ENCODE peak calls at places on chromosomes 16 and 17, in four cellular contexts. One of them, this sample, is unnamed.

GRCh38 chr16:852451-853185 is 52.1 kb upstream of the GNG13 start:
- DNase-seq in IMR-90: no peak
- DNase-seq in activated CD8-positive, alpha-beta T cell treated with anti-CD3 and anti-CD28 coated beads for 36 hours: no peak
- DNase-seq in Calu3: no peak
- DNase-seq in this sample: no peak

GRCh38 chr16:49859139-49859947 is 3.4 kb upstream of the ZNF423 start:
- DNase-seq in activated CD8-positive, alpha-beta T cell treated with anti-CD3 and anti-CD28 coated beads for 36 hours: peak; percentile 22
- DNase-seq in Calu3: no peak
- DNase-seq in IMR-90: no peak
- DNase-seq in this sample: no peak

GRCh38 chr16:14325921-14326401 is 254.8 kb downstream of the MRTFB start:
- DNase-seq in Calu3: no peak
- DNase-seq in IMR-90: no peak
- DNase-seq in activated CD8-positive, alpha-beta T cell treated with anti-CD3 and anti-CD28 coated beads for 36 hours: no peak
- DNase-seq in this sample: no peak

GRCh38 chr17:76232342-76232741 is 8.0 kb downstream of the RNF157 start:
- DNase-seq in activated CD8-positive, alpha-beta T cell treated with anti-CD3 and anti-CD28 coated beads for 36 hours: no peak
- DNase-seq in IMR-90: peak; percentile 98
- DNase-seq in Calu3: no peak
- DNase-seq in this sample: peak; percentile 75

GRCh38 chr17:71237903-71238538 is 882.8 kb upstream of the SOX9 start:
- DNase-seq in Calu3: no peak
- DNase-seq in IMR-90: peak; percentile 53
- DNase-seq in activated CD8-positive, alpha-beta T cell treated with anti-CD3 and anti-CD28 coated beads for 36 hours: no peak
- DNase-seq in this sample: peak; percentile 67

GRCh38 chr16:86931410-86931941 is 353.1 kb downstream of the FOXL1 start:
- DNase-seq in activated CD8-positive, alpha-beta T cell treated with anti-CD3 and anti-CD28 coated beads for 36 hours: no peak
- DNase-seq in Calu3: no peak
- DNase-seq in IMR-90: peak; percentile 89
- DNase-seq in this sample: peak; percentile 54

GRCh38 chr16:75506567-75506966 is 11.3 kb upstream of the CHST6 start:
- DNase-seq in Calu3: peak; percentile 62
- DNase-seq in IMR-90: peak; percentile 59
- DNase-seq in activated CD8-positive, alpha-beta T cell treated with anti-CD3 and anti-CD28 coated beads for 36 hours: no peak
- DNase-seq in this sample: peak; percentile 96

GRCh38 chr16:23650674-23651073 is 9.4 kb downstream of the DCTN5 start:
- DNase-seq in IMR-90: peak; percentile 20
- DNase-seq in activated CD8-positive, alpha-beta T cell treated with anti-CD3 and anti-CD28 coated beads for 36 hours: no peak
- DNase-seq in Calu3: no peak
- DNase-seq in this sample: peak; percentile 37

GRCh38 chr16:70342016-70342415 is 4.7 kb upstream of the DDX19A start:
- DNase-seq in IMR-90: no peak
- DNase-seq in activated CD8-positive, alpha-beta T cell treated with anti-CD3 and anti-CD28 coated beads for 36 hours: no peak
- DNase-seq in Calu3: no peak
- DNase-seq in this sample: no peak

GRCh38 chr17:45430738-45431530 is 1.7 kb downstream of the ARHGAP27 start:
- DNase-seq in activated CD8-positive, alpha-beta T cell treated with anti-CD3 and anti-CD28 coated beads for 36 hours: peak; percentile 79
- DNase-seq in Calu3: peak; percentile 94
- DNase-seq in IMR-90: no peak
- DNase-seq in this sample: peak; percentile 90

GRCh38 chr17:35371934-35372333 is 1.5 kb downstream of the SLFN11 start:
- DNase-seq in IMR-90: no peak
- DNase-seq in Calu3: no peak
- DNase-seq in activated CD8-positive, alpha-beta T cell treated with anti-CD3 and anti-CD28 coated beads for 36 hours: no peak
- DNase-seq in this sample: no peak

GRCh38 chr17:17685775-17686291 is 4.6 kb downstream of the RAI1 start:
- DNase-seq in IMR-90: peak; percentile 91
- DNase-seq in Calu3: peak; percentile 67
- DNase-seq in activated CD8-positive, alpha-beta T cell treated with anti-CD3 and anti-CD28 coated beads for 36 hours: peak; percentile 29
- DNase-seq in this sample: peak; percentile 83

GRCh38 chr17:38539386-38539785 is 66.4 kb downstream of the SRCIN1 start:
- DNase-seq in activated CD8-positive, alpha-beta T cell treated with anti-CD3 and anti-CD28 coated beads for 36 hours: no peak
- DNase-seq in Calu3: no peak
- DNase-seq in IMR-90: no peak
- DNase-seq in this sample: no peak

GRCh38 chr17:38567350-38567749 is 38.4 kb downstream of the SRCIN1 start:
- DNase-seq in activated CD8-positive, alpha-beta T cell treated with anti-CD3 and anti-CD28 coated beads for 36 hours: no peak
- DNase-seq in Calu3: no peak
- DNase-seq in IMR-90: no peak
- DNase-seq in this sample: no peak

GRCh38 chr17:43216369-43216761 is 4.7 kb downstream of the TMEM106A start:
- DNase-seq in Calu3: no peak
- DNase-seq in activated CD8-positive, alpha-beta T cell treated with anti-CD3 and anti-CD28 coated beads for 36 hours: no peak
- DNase-seq in IMR-90: no peak
- DNase-seq in this sample: no peak

GRCh38 chr16:78770353-78771091 is 671.1 kb downstream of the WWOX start:
- DNase-seq in Calu3: no peak
- DNase-seq in activated CD8-positive, alpha-beta T cell treated with anti-CD3 and anti-CD28 coated beads for 36 hours: peak; percentile 83
- DNase-seq in IMR-90: no peak
- DNase-seq in this sample: peak; percentile 6

GRCh38 chr16:87369796-87370719 is 13.5 kb downstream of the FBXO31 start:
- DNase-seq in Calu3: no peak
- DNase-seq in activated CD8-positive, alpha-beta T cell treated with anti-CD3 and anti-CD28 coated beads for 36 hours: no peak
- DNase-seq in IMR-90: no peak
- DNase-seq in this sample: no peak

GRCh38 chr17:15954222-15954621 is 9.3 kb downstream of the ADORA2B start:
- DNase-seq in activated CD8-positive, alpha-beta T cell treated with anti-CD3 and anti-CD28 coated beads for 36 hours: no peak
- DNase-seq in IMR-90: peak; percentile 90
- DNase-seq in Calu3: peak; percentile 65
- DNase-seq in this sample: peak; percentile 97

GRCh38 chr17:56725144-56725543 is 108.6 kb downstream of the C17orf67 start:
- DNase-seq in activated CD8-positive, alpha-beta T cell treated with anti-CD3 and anti-CD28 coated beads for 36 hours: no peak
- DNase-seq in Calu3: no peak
- DNase-seq in IMR-90: no peak
- DNase-seq in this sample: no peak

GRCh38 chr17:64306850-64307463 is 43.9 kb upstream of the TEX2 start:
- DNase-seq in Calu3: peak; percentile 59
- DNase-seq in activated CD8-positive, alpha-beta T cell treated with anti-CD3 and anti-CD28 coated beads for 36 hours: peak; percentile 85
- DNase-seq in IMR-90: peak; percentile 67
- DNase-seq in this sample: peak; percentile 66

GRCh38 chr16:48597563-48598392 is 12.2 kb downstream of the N4BP1 start:
- DNase-seq in activated CD8-positive, alpha-beta T cell treated with anti-CD3 and anti-CD28 coated beads for 36 hours: no peak
- DNase-seq in IMR-90: peak; percentile 55
- DNase-seq in Calu3: no peak
- DNase-seq in this sample: no peak

GRCh38 chr16:17027488-17028129 is 443.2 kb downstream of the XYLT1 start:
- DNase-seq in IMR-90: no peak
- DNase-seq in activated CD8-positive, alpha-beta T cell treated with anti-CD3 and anti-CD28 coated beads for 36 hours: no peak
- DNase-seq in Calu3: no peak
- DNase-seq in this sample: no peak

GRCh38 chr17:75767881-75768280 is 2.9 kb upstream of the GALK1 start:
- DNase-seq in IMR-90: no peak
- DNase-seq in activated CD8-positive, alpha-beta T cell treated with anti-CD3 and anti-CD28 coated beads for 36 hours: no peak
- DNase-seq in Calu3: no peak
- DNase-seq in this sample: no peak

GRCh38 chr16:89004209-89004831 is 27.3 kb upstream of the CBFA2T3 start:
- DNase-seq in Calu3: no peak
- DNase-seq in activated CD8-positive, alpha-beta T cell treated with anti-CD3 and anti-CD28 coated beads for 36 hours: no peak
- DNase-seq in IMR-90: no peak
- DNase-seq in this sample: no peak

GRCh38 chr16:46717692-46718091 is 28.2 kb downstream of the ORC6 start:
- DNase-seq in activated CD8-positive, alpha-beta T cell treated with anti-CD3 and anti-CD28 coated beads for 36 hours: no peak
- DNase-seq in IMR-90: no peak
- DNase-seq in Calu3: no peak
- DNase-seq in this sample: no peak

GRCh38 chr17:61584866-61585265 is 6.2 kb downstream of the NACA2 start:
- DNase-seq in activated CD8-positive, alpha-beta T cell treated with anti-CD3 and anti-CD28 coated beads for 36 hours: no peak
- DNase-seq in IMR-90: no peak
- DNase-seq in Calu3: no peak
- DNase-seq in this sample: no peak

GRCh38 chr16:49559242-49559641 is 185.6 kb downstream of the C16orf78 start:
- DNase-seq in IMR-90: no peak
- DNase-seq in Calu3: no peak
- DNase-seq in activated CD8-positive, alpha-beta T cell treated with anti-CD3 and anti-CD28 coated beads for 36 hours: no peak
- DNase-seq in this sample: no peak

GRCh38 chr17:43740541-43740940 is 18.1 kb downstream of the SOST start:
- DNase-seq in activated CD8-positive, alpha-beta T cell treated with anti-CD3 and anti-CD28 coated beads for 36 hours: no peak
- DNase-seq in Calu3: no peak
- DNase-seq in IMR-90: peak; percentile 59
- DNase-seq in this sample: peak; percentile 37

GRCh38 chr16:46857261-46857962 is 26.4 kb upstream of the C16orf87 start:
- DNase-seq in IMR-90: peak; percentile 82
- DNase-seq in Calu3: peak; percentile 30
- DNase-seq in activated CD8-positive, alpha-beta T cell treated with anti-CD3 and anti-CD28 coated beads for 36 hours: peak; percentile 15
- DNase-seq in this sample: peak; percentile 57

GRCh38 chr17:69820881-69821473 is 254.0 kb upstream of the KCNJ16 start:
- DNase-seq in Calu3: no peak
- DNase-seq in activated CD8-positive, alpha-beta T cell treated with anti-CD3 and anti-CD28 coated beads for 36 hours: no peak
- DNase-seq in IMR-90: no peak
- DNase-seq in this sample: no peak

GRCh38 chr16:70467113-70467512 is 12.7 kb downstream of the FCSK start:
- DNase-seq in Calu3: no peak
- DNase-seq in IMR-90: no peak
- DNase-seq in activated CD8-positive, alpha-beta T cell treated with anti-CD3 and anti-CD28 coated beads for 36 hours: no peak
- DNase-seq in this sample: no peak

GRCh38 chr17:38660097-38661026 is 14.4 kb downstream of the EPOP start:
- DNase-seq in activated CD8-positive, alpha-beta T cell treated with anti-CD3 and anti-CD28 coated beads for 36 hours: no peak
- DNase-seq in Calu3: no peak
- DNase-seq in IMR-90: no peak
- DNase-seq in this sample: no peak

GRCh38 chr17:48051278-48051677 is 3.1 kb downstream of the NFE2L1 start:
- DNase-seq in activated CD8-positive, alpha-beta T cell treated with anti-CD3 and anti-CD28 coated beads for 36 hours: no peak
- DNase-seq in IMR-90: no peak
- DNase-seq in Calu3: no peak
- DNase-seq in this sample: no peak

GRCh38 chr17:48047741-48048320 is 328 bp upstream of the NFE2L1 start:
- DNase-seq in Calu3: peak; percentile 100
- DNase-seq in activated CD8-positive, alpha-beta T cell treated with anti-CD3 and anti-CD28 coated beads for 36 hours: peak; percentile 100
- DNase-seq in IMR-90: peak; percentile 100
- DNase-seq in this sample: peak; percentile 100

GRCh38 chr17:48047113-48047740 is 932 bp upstream of the NFE2L1 start:
- DNase-seq in activated CD8-positive, alpha-beta T cell treated with anti-CD3 and anti-CD28 coated beads for 36 hours: no peak
- DNase-seq in IMR-90: no peak
- DNase-seq in Calu3: no peak
- DNase-seq in this sample: no peak

GRCh38 chr17:48046296-48046695 is 1.9 kb upstream of the NFE2L1 start:
- DNase-seq in IMR-90: no peak
- DNase-seq in activated CD8-positive, alpha-beta T cell treated with anti-CD3 and anti-CD28 coated beads for 36 hours: no peak
- DNase-seq in Calu3: no peak
- DNase-seq in this sample: no peak

GRCh38 chr17:48048321-48049140 is at the start of gene NFE2L1:
- DNase-seq in activated CD8-positive, alpha-beta T cell treated with anti-CD3 and anti-CD28 coated beads for 36 hours: peak; percentile 65
- DNase-seq in Calu3: peak; percentile 95
- DNase-seq in IMR-90: peak; percentile 90
- DNase-seq in this sample: peak; percentile 76
- TF ChIP-seq CTCF in activated CD8-positive, alpha-beta T cell treated with anti-CD3 and anti-CD28 coated beads for 36 hours: no peak
- TF ChIP-seq CTCF in Calu3: no peak
- TF ChIP-seq CTCF in IMR-90: no peak
- TF ChIP-seq CTCF in this sample: no peak

DNA sequence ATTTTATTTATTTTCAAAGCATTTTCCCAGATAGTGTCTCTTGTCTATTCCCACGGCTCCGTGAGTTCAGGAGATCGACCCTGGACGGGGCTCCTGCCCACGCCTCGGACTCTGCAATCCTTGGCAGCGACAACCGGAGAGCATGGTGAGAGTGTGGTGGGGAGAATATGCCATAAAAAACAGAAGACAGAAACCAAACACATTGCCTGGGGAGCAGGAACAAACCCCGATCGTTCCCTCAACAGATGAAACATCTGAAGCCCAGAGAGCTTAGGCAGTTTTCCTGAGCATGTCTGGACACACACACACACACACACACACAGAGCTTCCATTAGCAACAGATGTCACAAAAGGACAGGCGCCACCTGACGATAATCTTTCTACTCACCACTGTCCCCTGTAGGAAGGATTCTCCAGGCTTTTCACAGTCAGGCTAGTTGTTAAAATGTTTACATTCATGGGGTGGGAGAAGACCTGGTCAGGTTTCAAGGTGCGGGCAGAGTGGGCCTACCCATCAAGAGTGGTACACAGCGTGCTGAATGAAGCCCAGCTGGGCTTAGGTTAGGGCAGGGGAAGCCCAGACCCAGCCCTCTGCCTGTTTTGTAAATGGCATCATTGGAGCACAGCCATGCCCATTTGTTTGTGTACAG is 230.4 kb upstream of the TNRC6C start:
- DNase-seq in activated CD8-positive, alpha-beta T cell treated with anti-CD3 and anti-CD28 coated beads for 36 hours: no peak
- DNase-seq in IMR-90: no peak
- DNase-seq in Calu3: no peak
- DNase-seq in this sample: no peak
- TF ChIP-seq CTCF in activated CD8-positive, alpha-beta T cell treated with anti-CD3 and anti-CD28 coated beads for 36 hours: no peak
- TF ChIP-seq CTCF in IMR-90: no peak
- TF ChIP-seq CTCF in Calu3: no peak
- TF ChIP-seq CTCF in this sample: peak; percentile 16

GRCh38 chr16:56269824-56270684 is 78.8 kb downstream of the GNAO1 start:
- DNase-seq in activated CD8-positive, alpha-beta T cell treated with anti-CD3 and anti-CD28 coated beads for 36 hours: no peak
- DNase-seq in IMR-90: peak; percentile 86
- DNase-seq in Calu3: no peak
- DNase-seq in this sample: no peak
- TF ChIP-seq CTCF in activated CD8-positive, alpha-beta T cell treated with anti-CD3 and anti-CD28 coated beads for 36 hours: no peak
- TF ChIP-seq CTCF in IMR-90: peak; percentile 52
- TF ChIP-seq CTCF in Calu3: no peak
- TF ChIP-seq CTCF in this sample: no peak

GRCh38 chr17:22695228-22695619 is 1002.9 kb downstream of the KCNJ18 start:
- DNase-seq in Calu3: no peak
- DNase-seq in activated CD8-positive, alpha-beta T cell treated with anti-CD3 and anti-CD28 coated beads for 36 hours: no peak
- DNase-seq in IMR-90: no peak
- DNase-seq in this sample: no peak

GRCh38 chr17:22692801-22693171 is 1000.5 kb downstream of the KCNJ18 start:
- DNase-seq in activated CD8-positive, alpha-beta T cell treated with anti-CD3 and anti-CD28 coated beads for 36 hours: no peak
- DNase-seq in Calu3: no peak
- DNase-seq in IMR-90: no peak
- DNase-seq in this sample: no peak

GRCh38 chr17:22692066-22692800 is 999.9 kb downstream of the KCNJ18 start:
- DNase-seq in Calu3: no peak
- DNase-seq in activated CD8-positive, alpha-beta T cell treated with anti-CD3 and anti-CD28 coated beads for 36 hours: no peak
- DNase-seq in IMR-90: no peak
- DNase-seq in this sample: no peak

DNA sequence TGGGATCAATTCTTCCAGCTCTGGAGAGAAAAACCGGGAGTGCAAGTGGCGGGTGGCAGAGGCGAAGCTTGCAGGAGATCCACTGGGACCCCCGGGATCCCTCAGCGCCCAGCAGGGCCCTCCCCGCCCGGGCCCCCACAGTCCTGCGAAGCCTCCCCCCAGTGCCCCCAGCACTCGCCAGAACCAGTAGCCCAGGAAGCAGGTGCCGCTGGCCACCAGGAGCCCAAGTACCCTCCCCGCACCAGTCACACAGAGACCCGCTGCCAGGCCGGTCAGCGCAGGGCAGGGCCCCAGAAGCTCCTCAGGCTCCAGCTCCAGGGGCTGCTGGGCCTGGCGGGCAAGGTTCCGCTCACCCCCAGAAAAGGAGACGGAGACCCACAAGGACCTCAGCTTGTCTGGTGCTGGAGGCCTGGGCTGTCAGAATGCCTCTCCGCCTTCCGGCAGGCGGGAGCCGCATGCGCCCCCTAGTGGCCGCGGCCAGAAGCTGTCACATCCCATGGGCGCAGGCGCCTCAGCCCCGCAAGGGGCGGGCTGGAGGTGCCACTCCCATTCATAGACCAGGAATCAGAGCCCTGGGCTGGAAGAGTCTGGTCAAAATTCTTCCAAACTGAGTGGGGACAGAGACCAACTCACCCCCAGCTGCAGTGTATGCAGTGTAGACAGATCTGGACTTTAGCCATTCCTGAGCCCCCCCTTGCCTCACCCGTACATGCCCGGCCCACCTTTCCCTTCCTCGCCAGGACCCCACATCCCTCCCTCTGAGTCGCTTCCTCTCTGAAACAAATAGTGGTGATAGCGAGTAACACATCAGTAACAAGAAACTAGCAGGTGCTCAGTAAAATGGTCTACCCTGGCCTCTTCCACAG is 1002.3 kb downstream of the KCNJ18 start:
- DNase-seq in IMR-90: no peak
- DNase-seq in activated CD8-positive, alpha-beta T cell treated with anti-CD3 and anti-CD28 coated beads for 36 hours: no peak
- DNase-seq in Calu3: no peak
- DNase-seq in this sample: no peak
- TF ChIP-seq CTCF in IMR-90: peak; percentile 4
- TF ChIP-seq CTCF in activated CD8-positive, alpha-beta T cell treated with anti-CD3 and anti-CD28 coated beads for 36 hours: peak; percentile 54
- TF ChIP-seq CTCF in Calu3: peak; percentile 15
- TF ChIP-seq CTCF in this sample: no peak